ENCODE peak calls at places on chromosomes 4 and X, in ten cellular contexts. N is HT1080; O is KBM-7; M is upper lobe of left lung; U is left lung; P is activated CD4-positive, alpha-beta T cell treated with anti-CD3 and anti-CD28 coated beads for 48 hours; Q is H9; S is brain microvascular endothelial cell; C is hypothalamus; K is CD8-positive, alpha-beta memory T cell. A is an unnamed sample.

GRCh38 chrX:38939067-38939466 is 137.8 kb downstream of the MID1IP1 start:
- DNase-seq in N (peak; percentile 28), O (no peak), M (no peak), U (no peak), P (no peak), Q (no peak), S (no peak), C (no peak), K (no peak), A (no peak)

GRCh38 chr4:21991050-21991449 is 42.5 kb upstream of the KCNIP4 start:
- DNase-seq in N (no peak), O (no peak), M (no peak), U (no peak), P (no peak), Q (no peak), S (no peak), C (no peak), K (no peak), A (no peak)

GRCh38 chr4:70739496-70740337 is 18.0 kb downstream of the RUFY3 start:
- DNase-seq in N (no peak), O (no peak), M (no peak), U (no peak), P (no peak), Q (no peak), S (no peak), C (no peak), K (no peak), A (no peak)

GRCh38 chr4:4395849-4396627 is 9.1 kb downstream of the NSG1 start:
- DNase-seq in N (no peak), O (peak; percentile 16), M (no peak), U (peak; percentile 63), P (no peak), Q (peak; percentile 57), S (peak; percentile 45), C (no peak), K (no peak), A (no peak)

GRCh38 chrX:9141496-9141895 is 107.6 kb upstream of the FAM9B start:
- DNase-seq in N (peak; percentile 27), O (no peak), M (no peak), U (no peak), P (no peak), Q (no peak), S (peak; percentile 65), C (no peak), K (no peak), A (no peak)

GRCh38 chr4:56977321-56978012 is at the start of gene NOA1:
- DNase-seq in N (peak; percentile 99), O (peak; percentile 100), M (peak; percentile 99), U (peak; percentile 98), P (peak; percentile 98), Q (peak; percentile 98), S (peak; percentile 99), C (peak; percentile 96), K (peak; percentile 99), A (peak; percentile 94)

GRCh38 chr4:66640216-66640615 is 905.1 kb downstream of the CENPC start:
- DNase-seq in N (no peak), O (no peak), M (no peak), U (no peak), P (no peak), Q (no peak), S (no peak), C (no peak), K (no peak), A (no peak)

GRCh38 chr4:102819588-102820365 is 7.6 kb downstream of the UBE2D3 start:
- DNase-seq in N (no peak), O (no peak), M (no peak), U (no peak), P (no peak), Q (no peak), S (peak; percentile 67), C (no peak), K (peak; percentile 29), A (no peak)

GRCh38 chr4:69832326-69833030 is 27.5 kb downstream of the SULT1E1 start:
- DNase-seq in N (no peak), O (peak; percentile 59), M (no peak), U (no peak), P (no peak), Q (no peak), S (no peak), C (no peak), K (no peak), A (no peak)

GRCh38 chr4:6038711-6039110 is 20.5 kb upstream of the C4orf50 start:
- DNase-seq in N (no peak), O (no peak), M (no peak), U (no peak), P (no peak), Q (no peak), S (no peak), C (no peak), K (no peak), A (no peak)

GRCh38 chr4:163540448-163540847 is 46.0 kb downstream of the TMA16 start:
- DNase-seq in N (no peak), O (no peak), M (no peak), U (peak; percentile 40), P (no peak), Q (no peak), S (no peak), C (no peak), K (no peak), A (no peak)